ENCODE peak calls at places on chromosomes 4 and X, in seven cellular contexts. One of them, this sample, is unnamed.

GRCh38 chrX:39953879-39954278 is 143.9 kb downstream of the BCOR start:
- DNase-seq in fibroblast of gingiva: peak
- DNase-seq in fibroblast of lung: peak
- DNase-seq in KG1: no peak
- DNase-seq in foreskin fibroblast: peak
- DNase-seq in transverse colon: peak
- DNase-seq in omental fat pad: no peak
- DNase-seq in this sample: no peak

GRCh38 chrX:138082881-138083280 is 517.0 kb downstream of the ZIC3 start:
- DNase-seq in omental fat pad: no peak
- DNase-seq in foreskin fibroblast: no peak
- DNase-seq in transverse colon: no peak
- DNase-seq in fibroblast of gingiva: no peak
- DNase-seq in KG1: no peak
- DNase-seq in fibroblast of lung: peak
- DNase-seq in this sample: no peak

GRCh38 chrX:134604701-134605271 is 53.5 kb downstream of the PLAC1 start:
- DNase-seq in fibroblast of gingiva: no peak
- DNase-seq in fibroblast of lung: peak
- DNase-seq in KG1: no peak
- DNase-seq in foreskin fibroblast: peak
- DNase-seq in transverse colon: no peak
- DNase-seq in omental fat pad: no peak
- DNase-seq in this sample: peak

GRCh38 chr4:95296052-95296451 is 252.7 kb downstream of the UNC5C start:
- DNase-seq in fibroblast of lung: no peak
- DNase-seq in transverse colon: no peak
- DNase-seq in fibroblast of gingiva: no peak
- DNase-seq in foreskin fibroblast: no peak
- DNase-seq in omental fat pad: no peak
- DNase-seq in KG1: no peak
- DNase-seq in this sample: no peak

GRCh38 chr4:22363071-22363470 is 152.8 kb downstream of the ADGRA3 start:
- DNase-seq in fibroblast of lung: no peak
- DNase-seq in fibroblast of gingiva: no peak
- DNase-seq in omental fat pad: no peak
- DNase-seq in KG1: no peak
- DNase-seq in foreskin fibroblast: no peak
- DNase-seq in transverse colon: no peak
- DNase-seq in this sample: no peak

GRCh38 chrX:116841290-116841689 is 378.5 kb upstream of the CT83 start:
- DNase-seq in foreskin fibroblast: no peak
- DNase-seq in omental fat pad: no peak
- DNase-seq in transverse colon: no peak
- DNase-seq in fibroblast of lung: no peak
- DNase-seq in fibroblast of gingiva: no peak
- DNase-seq in KG1: no peak
- DNase-seq in this sample: no peak

GRCh38 chr4:92270908-92271307 is 32.9 kb upstream of the GRID2 start:
- DNase-seq in fibroblast of lung: no peak
- DNase-seq in transverse colon: no peak
- DNase-seq in KG1: no peak
- DNase-seq in foreskin fibroblast: no peak
- DNase-seq in fibroblast of gingiva: no peak
- DNase-seq in omental fat pad: no peak
- DNase-seq in this sample: no peak

GRCh38 chr4:112766422-112766821 is 129.5 kb downstream of the LARP7 start:
- DNase-seq in omental fat pad: no peak
- DNase-seq in fibroblast of lung: peak
- DNase-seq in fibroblast of gingiva: peak
- DNase-seq in KG1: no peak
- DNase-seq in foreskin fibroblast: peak
- DNase-seq in transverse colon: no peak
- DNase-seq in this sample: no peak

GRCh38 chr4:24477919-24478318 is 106.4 kb downstream of the DHX15 start:
- DNase-seq in foreskin fibroblast: peak
- DNase-seq in omental fat pad: no peak
- DNase-seq in KG1: no peak
- DNase-seq in fibroblast of gingiva: no peak
- DNase-seq in transverse colon: no peak
- DNase-seq in fibroblast of lung: peak
- DNase-seq in this sample: no peak

GRCh38 chrX:106898462-106898861 is 4.7 kb downstream of the RIPPLY1 start:
- DNase-seq in foreskin fibroblast: peak
- DNase-seq in fibroblast of lung: peak
- DNase-seq in transverse colon: no peak
- DNase-seq in KG1: no peak
- DNase-seq in omental fat pad: no peak
- DNase-seq in fibroblast of gingiva: peak
- DNase-seq in this sample: peak

GRCh38 chrX:138745215-138745614 is 33.7 kb upstream of the FGF13 start:
- DNase-seq in fibroblast of lung: peak
- DNase-seq in transverse colon: no peak
- DNase-seq in fibroblast of gingiva: peak
- DNase-seq in omental fat pad: no peak
- DNase-seq in KG1: peak
- DNase-seq in foreskin fibroblast: peak
- DNase-seq in this sample: no peak

GRCh38 chr4:151284534-151285245 is 7.7 kb downstream of the PRSS48 start:
- DNase-seq in omental fat pad: no peak
- DNase-seq in transverse colon: no peak
- DNase-seq in foreskin fibroblast: no peak
- DNase-seq in fibroblast of lung: no peak
- DNase-seq in KG1: no peak
- DNase-seq in fibroblast of gingiva: no peak
- DNase-seq in this sample: no peak

GRCh38 chr4:26028793-26029511 is 114.9 kb downstream of the SMIM20 start:
- DNase-seq in fibroblast of lung: peak
- DNase-seq in foreskin fibroblast: peak
- DNase-seq in omental fat pad: no peak
- DNase-seq in transverse colon: peak
- DNase-seq in fibroblast of gingiva: peak
- DNase-seq in KG1: peak
- DNase-seq in this sample: no peak

GRCh38 chr4:110849461-110849860 is 226.6 kb upstream of the PITX2 start:
- DNase-seq in omental fat pad: no peak
- DNase-seq in foreskin fibroblast: no peak
- DNase-seq in fibroblast of gingiva: no peak
- DNase-seq in KG1: no peak
- DNase-seq in fibroblast of lung: no peak
- DNase-seq in transverse colon: no peak
- DNase-seq in this sample: no peak

GRCh38 chrX:40152173-40152705 is 54.5 kb upstream of the BCOR start:
- DNase-seq in foreskin fibroblast: peak
- DNase-seq in fibroblast of gingiva: no peak
- DNase-seq in fibroblast of lung: no peak
- DNase-seq in transverse colon: peak
- DNase-seq in omental fat pad: no peak
- DNase-seq in KG1: no peak
- DNase-seq in this sample: no peak

GRCh38 chrX:30301977-30302376 is 7.2 kb downstream of the NR0B1 start:
- DNase-seq in foreskin fibroblast: peak
- DNase-seq in fibroblast of gingiva: peak
- DNase-seq in KG1: no peak
- DNase-seq in omental fat pad: no peak
- DNase-seq in fibroblast of lung: peak
- DNase-seq in transverse colon: no peak
- DNase-seq in this sample: no peak

GRCh38 chr4:38188631-38189101 is 228.5 kb downstream of the PTTG2 start:
- DNase-seq in foreskin fibroblast: no peak
- DNase-seq in transverse colon: peak
- DNase-seq in KG1: no peak
- DNase-seq in fibroblast of lung: no peak
- DNase-seq in fibroblast of gingiva: no peak
- DNase-seq in omental fat pad: no peak
- DNase-seq in this sample: no peak

GRCh38 chrX:11188664-11189063 is 77.5 kb downstream of the HCCS start:
- DNase-seq in fibroblast of lung: peak
- DNase-seq in foreskin fibroblast: peak
- DNase-seq in transverse colon: no peak
- DNase-seq in omental fat pad: no peak
- DNase-seq in KG1: no peak
- DNase-seq in fibroblast of gingiva: no peak
- DNase-seq in this sample: no peak